ENCODE peak calls at places on chromosomes 3 and 15, in five cellular contexts. T is H1, M is suprapubic skin, J is GM12892, V is GM12891. B is an unnamed sample.

GRCh38 chr3:40130721-40131120 is 178.8 kb upstream of the EIF1B start:
- DNase-seq in T (no peak), J (no peak), V (no peak), M (no peak), B (no peak)

GRCh38 chr3:32886911-32887310 is 64.5 kb upstream of the CCR4 start:
- DNase-seq in V (no peak), J (no peak), T (no peak), M (no peak), B (no peak)

GRCh38 chr3:52532838-52533622 is 627 bp downstream of the NT5DC2 start:
- DNase-seq in T (no peak), M (peak; percentile 75), V (peak; percentile 57), J (peak; percentile 65), B (peak; percentile 22)

GRCh38 chr3:52237659-52238172 is 1.2 kb downstream of the TWF2 start:
- DNase-seq in J (no peak), V (no peak), T (no peak), M (peak; percentile 92), B (peak; percentile 90)

GRCh38 chr15:70722266-70723123 is 40.9 kb downstream of the UACA start:
- DNase-seq in T (no peak), V (peak; percentile 11), M (no peak), J (peak; percentile 8), B (no peak)

GRCh38 chr15:42149493-42150245 is 6.8 kb downstream of the PLA2G4F start:
- DNase-seq in T (no peak), M (peak; percentile 59), V (no peak), J (no peak), B (peak; percentile 18)

GRCh38 chr15:56228352-56228751 is 15.3 kb downstream of the RFX7 start:
- DNase-seq in V (no peak), J (no peak), M (no peak), T (no peak), B (no peak)

GRCh38 chr3:154040283-154040682 is 80.9 kb upstream of the ARHGEF26 start:
- DNase-seq in T (no peak), V (no peak), M (no peak), J (no peak), B (no peak)

GRCh38 chr15:99438222-99438592 is 127.6 kb upstream of the MEF2A start:
- DNase-seq in M (no peak), V (no peak), T (no peak), J (no peak), B (peak; percentile 52)

GRCh38 chr15:99454941-99455795 is 110.6 kb upstream of the MEF2A start:
- DNase-seq in V (no peak), J (no peak), M (peak; percentile 91), T (no peak), B (peak; percentile 86)

DNA sequence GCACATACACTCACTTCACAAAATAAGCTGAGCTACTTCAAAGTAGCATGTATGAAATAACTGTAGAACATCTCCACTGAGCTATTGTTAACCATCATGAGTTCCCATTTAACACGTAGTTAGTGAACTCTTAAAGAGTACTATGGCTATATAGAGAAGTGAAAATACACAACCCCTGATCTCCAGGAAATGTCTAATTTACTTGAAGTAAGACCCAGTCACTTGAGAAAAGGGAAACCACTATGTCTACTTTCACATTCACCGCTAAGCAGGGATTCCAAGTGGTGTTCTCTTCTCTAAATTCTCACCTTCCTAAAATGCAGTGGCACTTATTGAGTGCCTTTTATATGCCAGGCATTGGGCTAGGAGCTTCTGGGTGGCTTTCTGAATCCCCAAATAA is 35.0 kb upstream of the COLQ start:
- DNase-seq in J (no peak), M (no peak), V (peak; percentile 5), T (no peak), B (no peak)
- TF ChIP-seq POLR2A in J (no peak), M (no peak), V (no peak), T (no peak), B (no peak)

GRCh38 chr3:15331606-15332404 is 581 bp downstream of the SH3BP5 start:
- DNase-seq in M (peak; percentile 80), V (peak; percentile 29), J (peak; percentile 28), T (no peak), B (peak; percentile 92)

GRCh38 chr3:15331072-15331605 is 1.2 kb downstream of the SH3BP5 start:
- DNase-seq in J (no peak), T (no peak), V (no peak), M (no peak), B (no peak)

GRCh38 chr3:15333099-15333956 is 942 bp upstream of the SH3BP5 start:
- DNase-seq in V (no peak), M (no peak), T (no peak), J (no peak), B (no peak)

GRCh38 chr3:15333957-15334263 is 1.5 kb upstream of the SH3BP5 start:
- DNase-seq in V (no peak), M (no peak), T (no peak), J (no peak), B (no peak)

GRCh38 chr3:15332405-15333098 is at the start of gene SH3BP5:
- DNase-seq in T (no peak), V (peak; percentile 79), J (peak; percentile 78), M (peak; percentile 85), B (peak; percentile 96)
- TF ChIP-seq POLR2AphosphoS5 in T (no peak), V (no peak), J (peak; percentile 41), M (no peak), B (peak; percentile 38)

GRCh38 chr3:194135516-194135805 is 487 bp upstream of the HES1 start:
- DNase-seq in V (no peak), M (no peak), T (no peak), J (no peak), B (no peak)

GRCh38 chr3:194135806-194136518 is at the start of gene HES1:
- DNase-seq in V (peak; percentile 62), M (peak; percentile 94), T (peak; percentile 91), J (peak; percentile 67), B (peak; percentile 96)

GRCh38 chr3:194134231-194134756 is 1.7 kb upstream of the HES1 start:
- DNase-seq in M (peak; percentile 85), J (peak; percentile 32), V (no peak), T (no peak), B (peak; percentile 94)

GRCh38 chr3:194133661-194134230 is 2.2 kb upstream of the HES1 start:
- DNase-seq in J (no peak), T (no peak), M (peak; percentile 84), V (no peak), B (no peak)

DNA sequence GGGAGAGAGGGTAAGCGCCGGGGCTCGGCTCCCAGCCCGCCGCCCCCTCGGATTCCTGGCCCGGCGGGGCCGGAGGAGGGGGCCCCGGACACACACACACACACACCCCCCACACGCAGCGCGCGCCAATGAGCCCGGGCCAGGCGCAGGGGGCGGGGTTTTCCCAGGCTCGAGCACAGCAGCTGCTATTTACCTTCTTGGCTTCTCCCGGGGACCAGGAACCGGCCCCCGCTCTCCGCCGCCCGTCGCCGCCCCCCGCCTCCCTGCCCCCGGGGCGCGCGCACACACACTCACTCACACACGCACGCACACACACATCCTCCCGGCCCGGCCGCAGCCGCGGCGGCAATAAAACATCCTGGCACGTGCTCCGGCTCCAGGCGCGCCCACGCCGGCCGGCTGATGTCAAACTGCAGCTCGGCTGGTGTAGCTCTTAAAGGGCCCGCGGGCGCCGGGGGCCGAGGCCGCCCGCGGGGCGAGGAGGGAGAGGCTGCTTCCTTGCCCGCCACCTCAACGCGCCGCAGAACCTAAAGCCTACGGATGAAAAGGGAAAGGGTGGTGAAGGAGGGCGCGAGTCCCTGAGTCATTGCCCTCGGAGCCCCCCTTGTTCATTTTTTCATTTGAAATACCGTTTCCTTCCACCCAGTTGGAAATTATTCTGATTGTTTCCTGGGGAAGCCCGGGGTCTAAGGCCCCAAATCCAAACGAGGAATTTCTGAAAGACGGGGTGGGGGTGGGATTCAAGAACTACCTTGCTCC is 1.0 kb upstream of the HES1 start:
- DNase-seq in T (peak; percentile 83), V (peak; percentile 66), J (peak; percentile 71), M (peak; percentile 91), B (peak; percentile 98)
- TF ChIP-seq POLR2A in T (no peak), V (no peak), J (no peak), M (peak; percentile 18), B (no peak)

GRCh38 chr3:178079966-178080365 is 456.3 kb upstream of the KCNMB2 start:
- DNase-seq in J (no peak), V (no peak), T (no peak), M (no peak), B (no peak)

GRCh38 chr3:178085817-178086123 is 450.5 kb upstream of the KCNMB2 start:
- DNase-seq in J (no peak), M (no peak), T (no peak), V (no peak), B (no peak)

GRCh38 chr3:178084938-178085816 is 451.1 kb upstream of the KCNMB2 start:
- DNase-seq in T (peak; percentile 44), J (no peak), V (no peak), M (peak; percentile 86), B (no peak)

GRCh38 chr3:178083906-178084823 is 452.1 kb upstream of the KCNMB2 start:
- DNase-seq in V (no peak), M (no peak), J (no peak), T (no peak), B (no peak)

DNA sequence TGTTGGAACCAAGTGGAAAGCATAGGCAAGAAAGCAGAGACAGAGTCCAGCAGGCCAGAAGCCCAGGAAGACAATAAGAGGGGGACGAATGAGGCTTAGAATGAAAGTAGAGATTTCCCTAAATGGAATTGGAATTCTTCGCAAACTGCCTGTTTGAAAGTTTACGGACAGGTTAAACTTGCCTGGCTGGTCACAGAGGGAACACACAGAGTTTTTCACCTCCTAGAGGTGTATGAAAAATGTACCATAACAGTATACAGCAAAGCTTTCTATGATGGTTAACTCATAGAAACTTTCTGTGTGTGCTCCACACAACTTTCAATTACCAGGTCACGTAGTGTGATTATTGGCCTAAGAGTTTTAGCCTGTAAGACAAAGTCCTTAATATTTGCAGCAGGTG is 453.7 kb upstream of the KCNMB2 start:
- DNase-seq in T (no peak), V (no peak), J (no peak), M (no peak), B (no peak)
- TF ChIP-seq POLR2AphosphoS5 in T (no peak), V (no peak), J (no peak), M (no peak), B (no peak)

B was measured in upper lobe of left lung.